ENCODE peak calls at places on chromosomes 3 and 15, in ten cellular contexts. K is AG08396; W is stimulated activated CD4-positive, alpha-beta T cell treated with anti-CD3 and anti-CD28 coated beads, Interleukin-15, amount 100 ng/mL, for 1 hour; Q is NCI-H774; D is NCI-H1694; S is NCI-H2081; Y is activated B cell treated with CpG ODN at 0.5 μM for 24 hours; M is naive thymus-derived CD8-positive, alpha-beta T cell; U is NCI-H1930; O is EL. R is an unnamed sample.

GRCh38 chr3:29486087-29486486 is 205.2 kb downstream of the RBMS3 start:
- DNase-seq in M (no peak), K (peak; percentile 36), Y (no peak), S (no peak), W (no peak), O (peak; percentile 26), D (no peak), Q (peak; percentile 11), U (no peak), R (no peak)

GRCh38 chr15:98718426-98719168 is 70.3 kb downstream of the IGF1R start:
- DNase-seq in Q (no peak), Y (no peak), S (no peak), K (no peak), W (no peak), M (no peak), U (no peak), D (no peak), O (no peak), R (no peak)

GRCh38 chr15:74746389-74746788 is 2.3 kb upstream of the CYP1A2 start:
- DNase-seq in D (no peak), U (no peak), Y (no peak), Q (no peak), O (no peak), S (no peak), K (no peak), W (no peak), M (no peak), R (no peak)

GRCh38 chr3:145939431-145939830 is 221.6 kb downstream of the PLOD2 start:
- DNase-seq in W (no peak), U (no peak), O (no peak), Y (no peak), Q (peak; percentile 73), S (peak; percentile 62), D (no peak), K (no peak), M (no peak), R (no peak)

GRCh38 chr3:59709702-59710555 is 660.1 kb upstream of the CFAP20DC start:
- DNase-seq in W (no peak), U (no peak), D (no peak), O (no peak), Y (no peak), K (no peak), S (no peak), M (no peak), Q (no peak), R (no peak)

GRCh38 chr3:55512586-55513343 is 25.7 kb upstream of the WNT5A start:
- DNase-seq in U (no peak), O (no peak), Q (no peak), D (no peak), M (no peak), K (no peak), W (no peak), S (no peak), Y (no peak), R (no peak)

GRCh38 chr3:113104746-113105479 is 106.4 kb upstream of the BOC start:
- DNase-seq in M (no peak), D (no peak), U (no peak), Q (no peak), W (no peak), O (no peak), S (no peak), Y (no peak), K (no peak), R (no peak)

GRCh38 chr15:49155834-49156627 is 632 bp upstream of the COPS2 start:
- DNase-seq in W (no peak), Y (no peak), K (peak; percentile 14), Q (no peak), O (peak; percentile 52), D (no peak), M (no peak), U (no peak), S (no peak), R (no peak)

GRCh38 chr3:102200126-102200525 is 234.7 kb upstream of the ZPLD1 start:
- DNase-seq in Q (no peak), Y (no peak), O (peak; percentile 51), M (no peak), S (no peak), D (no peak), U (no peak), W (no peak), K (no peak), R (no peak)

GRCh38 chr3:114377426-114377825 is 83.6 kb downstream of the TIGIT start:
- DNase-seq in M (no peak), Y (no peak), D (no peak), K (no peak), S (no peak), O (no peak), W (no peak), U (no peak), Q (no peak), R (no peak)

GRCh38 chr15:62991698-62992097 is 50.8 kb upstream of the TPM1 start:
- DNase-seq in D (no peak), O (no peak), Q (no peak), K (no peak), U (no peak), Y (no peak), M (no peak), S (no peak), W (no peak), R (no peak)

GRCh38 chr3:133644768-133645167 is 17.0 kb downstream of the TOPBP1 start:
- DNase-seq in W (no peak), K (peak; percentile 51), O (peak; percentile 91), M (no peak), Q (no peak), D (no peak), S (no peak), U (no peak), Y (no peak), R (no peak)

GRCh38 chr15:38424101-38424552 is 29.8 kb upstream of the FAM98B start:
- DNase-seq in M (no peak), S (no peak), U (no peak), Q (no peak), K (no peak), D (no peak), Y (no peak), W (no peak), O (no peak), R (no peak)

GRCh38 chr3:158802399-158803023 is 657 bp downstream of the MFSD1 start:
- DNase-seq in Q (no peak), D (no peak), O (no peak), M (peak; percentile 9), Y (no peak), S (no peak), W (no peak), K (no peak), U (no peak), R (peak; percentile 23)

GRCh38 chr3:56783644-56784451 is 17.9 kb downstream of the ARHGEF3 start:
- DNase-seq in Y (peak; percentile 40), S (no peak), M (peak; percentile 68), D (no peak), W (peak; percentile 29), O (peak; percentile 27), Q (peak; percentile 57), K (peak; percentile 51), U (no peak), R (peak; percentile 77)

GRCh38 chr15:29921130-29921601 is 98.9 kb upstream of the TJP1 start:
- DNase-seq in W (no peak), O (no peak), K (no peak), U (no peak), S (no peak), D (no peak), M (no peak), Y (no peak), Q (no peak), R (no peak)

GRCh38 chr3:109640146-109640652 is 302.9 kb upstream of the DPPA4 start:
- DNase-seq in M (no peak), O (no peak), Y (no peak), W (no peak), S (no peak), U (no peak), Q (no peak), D (no peak), K (no peak), R (no peak)

GRCh38 chr3:5666455-5666854 is 478.9 kb downstream of the EDEM1 start:
- DNase-seq in D (no peak), K (no peak), W (no peak), Y (no peak), M (no peak), O (no peak), Q (no peak), S (no peak), U (no peak), R (no peak)

GRCh38 chr15:73051811-73052678 is at the start of gene NEO1:
- DNase-seq in M (peak; percentile 63), U (peak; percentile 56), D (peak; percentile 51), Y (peak; percentile 61), W (peak; percentile 70), K (peak; percentile 95), S (peak; percentile 82), O (peak; percentile 65), Q (peak; percentile 87), R (peak; percentile 36)

GRCh38 chr3:43818229-43818628 is 127.5 kb downstream of the ABHD5 start:
- DNase-seq in K (no peak), O (no peak), Y (no peak), S (no peak), U (no peak), M (no peak), Q (no peak), W (no peak), D (no peak), R (no peak)

GRCh38 chr3:32959370-32959769 is 7.9 kb downstream of the CCR4 start:
- DNase-seq in Q (no peak), D (no peak), M (no peak), K (no peak), S (no peak), O (no peak), W (no peak), Y (no peak), U (no peak), R (no peak)

GRCh38 chr3:197680955-197681521 is 55.7 kb downstream of the RUBCN start:
- DNase-seq in S (no peak), Y (no peak), U (no peak), K (no peak), M (no peak), Q (no peak), W (no peak), D (no peak), O (no peak), R (no peak)

GRCh38 chr15:49462242-49462641 is 39.2 kb downstream of the FGF7 start:
- DNase-seq in W (no peak), K (no peak), Q (no peak), Y (no peak), U (no peak), S (no peak), M (no peak), D (no peak), O (no peak), R (no peak)

GRCh38 chr3:114709102-114709501 is 415.3 kb downstream of the TIGIT start:
- DNase-seq in K (peak; percentile 3), Q (no peak), U (no peak), O (no peak), W (no peak), S (no peak), D (no peak), Y (no peak), M (no peak), R (no peak)

GRCh38 chr15:96367436-96368200 is 37.1 kb downstream of the NR2F2 start:
- DNase-seq in K (peak; percentile 2), O (no peak), Q (no peak), U (no peak), S (no peak), W (no peak), Y (no peak), M (no peak), D (no peak), R (no peak)

GRCh38 chr3:174202561-174202960 is 656.6 kb upstream of the NAALADL2 start:
- DNase-seq in O (no peak), Q (no peak), K (no peak), D (no peak), W (no peak), S (peak; percentile 46), U (peak; percentile 10), M (no peak), Y (no peak), R (no peak)

GRCh38 chr15:97087337-97087736 is 756.8 kb downstream of the NR2F2 start:
- DNase-seq in O (peak; percentile 24), Y (no peak), D (no peak), W (no peak), M (no peak), Q (no peak), U (no peak), K (no peak), S (no peak), R (no peak)

GRCh38 chr3:172675371-172676193 is 35.3 kb downstream of the NCEH1 start:
- DNase-seq in S (peak; percentile 54), W (no peak), U (peak; percentile 1), Y (no peak), O (peak; percentile 62), M (no peak), K (no peak), D (peak; percentile 58), Q (peak; percentile 43), R (no peak)

R was measured in stimulated activated naive B cell treated with anti-CD40 and anti-IgM and Interleukin-4, amounts not matched to agents 10 μg/mL and 1 μg/mL and 100 μg/mL, for 72 hours.